ENCODE peak calls at places on chromosomes 1 and 21, in six cellular contexts. F, I, V, M, B and T are unnamed samples.
A peak's percentile ranks its signal among the peaks of the same experiment; 100 is the strongest.

GRCh38 chr1:213623103-213623581 is 364.6 kb upstream of the PROX1 start:
- DNase-seq in V (no peak), M (no peak), I (no peak), B (no peak), F (no peak), T (no peak)

GRCh38 chr1:212254853-212255363 is 30.3 kb upstream of the PPP2R5A start:
- DNase-seq in V (no peak), B (no peak), M (no peak), I (no peak), F (no peak), T (no peak)

GRCh38 chr1:197948926-197949899 is 32.0 kb downstream of the LHX9 start:
- DNase-seq in B (no peak), M (no peak), F (no peak), V (no peak), I (no peak), T (no peak)

GRCh38 chr1:12669529-12670068 is 25.7 kb downstream of the AADACL4 start:
- DNase-seq in B (no peak), M (no peak), I (no peak), F (no peak), V (no peak), T (no peak)

GRCh38 chr1:203359010-203359571 is 8.2 kb upstream of the FMOD start:
- DNase-seq in B (no peak), M (peak; percentile 77), V (no peak), F (no peak), I (no peak), T (no peak)

GRCh38 chr1:205948000-205948399 is 4.7 kb upstream of the SLC26A9 start:
- DNase-seq in V (no peak), M (no peak), I (no peak), B (no peak), F (no peak), T (no peak)

GRCh38 chr1:37723390-37724078 is 31.2 kb downstream of the CDCA8 start:
- DNase-seq in V (no peak), I (no peak), F (no peak), M (no peak), B (no peak), T (no peak)

GRCh38 chr21:46183910-46184624 is at the start of gene SPATC1L:
- DNase-seq in M (peak; percentile 83), B (no peak), F (peak; percentile 58), I (peak; percentile 71), V (no peak), T (peak; percentile 81)

GRCh38 chr1:39089811-39090519 is 63.8 kb downstream of the NDUFS5 start:
- DNase-seq in M (peak; percentile 34), F (peak; percentile 69), I (no peak), V (no peak), B (no peak), T (no peak)

GRCh38 chr1:4131734-4132133 is 231.7 kb upstream of the C1orf174 start:
- DNase-seq in M (no peak), I (no peak), V (no peak), F (no peak), B (no peak), T (no peak)

GRCh38 chr1:66676616-66677298 is 75.5 kb upstream of the DYNLT5 start:
- DNase-seq in F (peak; percentile 59), V (no peak), I (no peak), B (no peak), M (peak; percentile 94), T (peak; percentile 69)

GRCh38 chr1:172906778-172907592 is 143.8 kb downstream of the TNFSF18 start:
- DNase-seq in V (no peak), M (peak; percentile 81), I (no peak), F (peak; percentile 92), B (no peak), T (peak; percentile 97)

GRCh38 chr1:79043506-79043905 is 37.0 kb upstream of the ADGRL4 start:
- DNase-seq in B (no peak), M (peak; percentile 2), I (no peak), F (peak; percentile 80), V (no peak), T (no peak)

GRCh38 chr1:40414331-40414730 is 35.9 kb upstream of the ZFP69B start:
- DNase-seq in B (no peak), F (no peak), V (no peak), M (no peak), I (no peak), T (no peak)

GRCh38 chr1:24418898-24419628 is 3.5 kb downstream of the NIPAL3 start:
- DNase-seq in F (peak; percentile 13), M (peak; percentile 38), B (no peak), V (no peak), I (no peak), T (no peak)

GRCh38 chr1:1298861-1299685 is 8.7 kb downstream of the ACAP3 start:
- DNase-seq in M (no peak), V (no peak), I (no peak), B (no peak), F (no peak), T (peak; percentile 62)

GRCh38 chr21:33121715-33122475 is 52.0 kb downstream of the OLIG1 start:
- DNase-seq in M (peak; percentile 17), I (no peak), V (no peak), B (no peak), F (peak; percentile 21), T (peak; percentile 30)

GRCh38 chr1:181057079-181057478 is 23.3 kb downstream of the MR1 start:
- DNase-seq in V (no peak), I (no peak), B (no peak), F (no peak), M (no peak), T (peak; percentile 37)

GRCh38 chr1:12532405-12533315 is 85.3 kb downstream of the DHRS3 start:
- DNase-seq in M (no peak), V (no peak), B (no peak), F (no peak), I (no peak), T (no peak)

GRCh38 chr1:229552732-229553131 is 5.8 kb downstream of the ABCB10 start:
- DNase-seq in B (no peak), I (no peak), M (no peak), F (no peak), V (no peak), T (no peak)

GRCh38 chr1:87115317-87115885 is 201.0 kb downstream of the HS2ST1 start:
- DNase-seq in B (no peak), I (no peak), M (peak; percentile 64), V (no peak), F (peak; percentile 92), T (no peak)

GRCh38 chr1:218488986-218489385 is 143.8 kb downstream of the TGFB2 start:
- DNase-seq in M (no peak), F (peak; percentile 80), V (no peak), B (no peak), I (no peak), T (peak; percentile 45)

GRCh38 chr1:46575300-46575699 is 23.9 kb upstream of the KNCN start:
- DNase-seq in I (no peak), V (no peak), B (peak; percentile 81), F (no peak), M (no peak), T (no peak)

GRCh38 chr1:230627767-230628166 is 14.5 kb upstream of the COG2 start:
- DNase-seq in M (no peak), B (no peak), V (no peak), I (no peak), F (no peak), T (no peak)

GRCh38 chr1:42975561-42976225 is 17.0 kb upstream of the SLC2A1 start:
- DNase-seq in B (no peak), I (no peak), M (no peak), F (no peak), V (no peak), T (no peak)

GRCh38 chr1:193614817-193615216 is 428.4 kb upstream of the B3GALT2 start:
- DNase-seq in I (no peak), B (no peak), F (peak; percentile 9), V (no peak), M (peak; percentile 14), T (peak; percentile 79)

GRCh38 chr1:156677616-156678596 is 699 bp upstream of the NES start:
- DNase-seq in V (no peak), B (peak; percentile 55), I (peak; percentile 74), M (peak; percentile 86), F (peak; percentile 81), T (peak; percentile 88)

GRCh38 chr1:118951270-118951936 is 36.7 kb downstream of the TBX15 start:
- DNase-seq in B (no peak), V (no peak), F (no peak), M (no peak), I (no peak), T (no peak)

GRCh38 chr1:220906561-220907334 is 27.5 kb downstream of the HLX start:
- DNase-seq in V (no peak), M (no peak), F (peak; percentile 89), B (no peak), I (no peak), T (no peak)

GRCh38 chr1:174815036-174815435 is 184.7 kb upstream of the CACYBP start:
- DNase-seq in I (no peak), F (peak; percentile 47), M (no peak), B (no peak), V (no peak), T (peak; percentile 69)

GRCh38 chr21:14901482-14901958 is 163.3 kb downstream of the NRIP1 start:
- DNase-seq in I (no peak), V (no peak), F (peak; percentile 61), B (no peak), M (peak; percentile 19), T (no peak)